ENCODE peak calls at places on chromosomes 13 and 19, in nine cellular contexts. One of them, this sample, is unnamed.

GRCh38 chr13:97856001-97856675 is 97.3 kb upstream of the IPO5 start:
- DNase-seq in astrocyte: peak
- DNase-seq in CD8-positive, alpha-beta T cell: no peak
- DNase-seq in tibial artery: peak
- DNase-seq in upper lobe of right lung: peak
- DNase-seq in esophagus squamous epithelium: no peak
- DNase-seq in GM23338: peak
- DNase-seq in GM12878: no peak
- DNase-seq in Peyer's patch: no peak
- DNase-seq in this sample: no peak

GRCh38 chr19:19278315-19278714 is 5.2 kb upstream of the TM6SF2 start:
- DNase-seq in upper lobe of right lung: no peak
- DNase-seq in GM12878: no peak
- DNase-seq in CD8-positive, alpha-beta T cell: no peak
- DNase-seq in tibial artery: no peak
- DNase-seq in Peyer's patch: no peak
- DNase-seq in esophagus squamous epithelium: no peak
- DNase-seq in GM23338: no peak
- DNase-seq in astrocyte: no peak
- DNase-seq in this sample: no peak

GRCh38 chr13:78742659-78743058 is 83.7 kb upstream of the OBI1 start:
- DNase-seq in GM23338: peak
- DNase-seq in astrocyte: no peak
- DNase-seq in CD8-positive, alpha-beta T cell: no peak
- DNase-seq in tibial artery: no peak
- DNase-seq in esophagus squamous epithelium: no peak
- DNase-seq in GM12878: no peak
- DNase-seq in upper lobe of right lung: no peak
- DNase-seq in Peyer's patch: no peak
- DNase-seq in this sample: no peak

GRCh38 chr19:55080915-55081772 is 5.5 kb downstream of the EPS8L1 start:
- DNase-seq in GM12878: peak
- DNase-seq in CD8-positive, alpha-beta T cell: peak
- DNase-seq in GM23338: peak
- DNase-seq in esophagus squamous epithelium: no peak
- DNase-seq in Peyer's patch: peak
- DNase-seq in astrocyte: peak
- DNase-seq in tibial artery: no peak
- DNase-seq in upper lobe of right lung: peak
- DNase-seq in this sample: peak

GRCh38 chr13:45063261-45063870 is 56.9 kb upstream of the GTF2F2 start:
- DNase-seq in CD8-positive, alpha-beta T cell: no peak
- DNase-seq in GM12878: no peak
- DNase-seq in astrocyte: peak
- DNase-seq in upper lobe of right lung: no peak
- DNase-seq in GM23338: no peak
- DNase-seq in tibial artery: no peak
- DNase-seq in Peyer's patch: no peak
- DNase-seq in esophagus squamous epithelium: no peak
- DNase-seq in this sample: no peak

GRCh38 chr19:33677745-33678426 is 56.1 kb downstream of the CHST8 start:
- DNase-seq in tibial artery: peak
- DNase-seq in Peyer's patch: no peak
- DNase-seq in CD8-positive, alpha-beta T cell: no peak
- DNase-seq in astrocyte: no peak
- DNase-seq in GM12878: no peak
- DNase-seq in esophagus squamous epithelium: no peak
- DNase-seq in GM23338: peak
- DNase-seq in upper lobe of right lung: peak
- DNase-seq in this sample: peak

GRCh38 chr19:5460748-5461147 is 5.5 kb downstream of the ZNRF4 start:
- DNase-seq in GM23338: no peak
- DNase-seq in CD8-positive, alpha-beta T cell: no peak
- DNase-seq in esophagus squamous epithelium: no peak
- DNase-seq in tibial artery: no peak
- DNase-seq in astrocyte: no peak
- DNase-seq in GM12878: no peak
- DNase-seq in upper lobe of right lung: no peak
- DNase-seq in Peyer's patch: no peak
- DNase-seq in this sample: no peak

GRCh38 chr19:34145741-34146202 is 26.5 kb upstream of the LSM14A start:
- DNase-seq in esophagus squamous epithelium: no peak
- DNase-seq in GM23338: peak
- DNase-seq in upper lobe of right lung: no peak
- DNase-seq in GM12878: no peak
- DNase-seq in CD8-positive, alpha-beta T cell: peak
- DNase-seq in astrocyte: peak
- DNase-seq in Peyer's patch: peak
- DNase-seq in tibial artery: peak
- DNase-seq in this sample: peak

GRCh38 chr13:64274481-64275217 is 2859.0 kb upstream of the PCDH20 start:
- DNase-seq in astrocyte: peak
- DNase-seq in esophagus squamous epithelium: no peak
- DNase-seq in upper lobe of right lung: no peak
- DNase-seq in GM23338: no peak
- DNase-seq in GM12878: no peak
- DNase-seq in tibial artery: no peak
- DNase-seq in Peyer's patch: no peak
- DNase-seq in CD8-positive, alpha-beta T cell: no peak
- DNase-seq in this sample: no peak

GRCh38 chr13:32555613-32556012 is 17.0 kb upstream of the N4BP2L2 start:
- DNase-seq in astrocyte: no peak
- DNase-seq in Peyer's patch: no peak
- DNase-seq in GM12878: no peak
- DNase-seq in CD8-positive, alpha-beta T cell: no peak
- DNase-seq in esophagus squamous epithelium: no peak
- DNase-seq in tibial artery: no peak
- DNase-seq in GM23338: no peak
- DNase-seq in upper lobe of right lung: no peak
- DNase-seq in this sample: no peak

GRCh38 chr19:51143486-51143885 is 1.4 kb downstream of the SIGLEC7 start:
- DNase-seq in upper lobe of right lung: no peak
- DNase-seq in CD8-positive, alpha-beta T cell: no peak
- DNase-seq in GM12878: no peak
- DNase-seq in astrocyte: no peak
- DNase-seq in GM23338: no peak
- DNase-seq in tibial artery: no peak
- DNase-seq in Peyer's patch: no peak
- DNase-seq in esophagus squamous epithelium: no peak
- DNase-seq in this sample: no peak

GRCh38 chr19:28497137-28497536 is 715.8 kb downstream of the UQCRFS1 start:
- DNase-seq in GM12878: no peak
- DNase-seq in CD8-positive, alpha-beta T cell: no peak
- DNase-seq in tibial artery: no peak
- DNase-seq in astrocyte: peak
- DNase-seq in Peyer's patch: no peak
- DNase-seq in GM23338: no peak
- DNase-seq in esophagus squamous epithelium: no peak
- DNase-seq in upper lobe of right lung: no peak
- DNase-seq in this sample: no peak
- H3K27ac ChIP-seq in GM12878: no peak
- H3K27ac ChIP-seq in CD8-positive, alpha-beta T cell: no peak
- H3K27ac ChIP-seq in tibial artery: no peak
- H3K27ac ChIP-seq in astrocyte: no peak
- H3K27ac ChIP-seq in Peyer's patch: no peak
- H3K27ac ChIP-seq in GM23338: no peak
- H3K27ac ChIP-seq in esophagus squamous epithelium: no peak
- H3K27ac ChIP-seq in upper lobe of right lung: no peak
- H3K27ac ChIP-seq in this sample: no peak

DNA sequence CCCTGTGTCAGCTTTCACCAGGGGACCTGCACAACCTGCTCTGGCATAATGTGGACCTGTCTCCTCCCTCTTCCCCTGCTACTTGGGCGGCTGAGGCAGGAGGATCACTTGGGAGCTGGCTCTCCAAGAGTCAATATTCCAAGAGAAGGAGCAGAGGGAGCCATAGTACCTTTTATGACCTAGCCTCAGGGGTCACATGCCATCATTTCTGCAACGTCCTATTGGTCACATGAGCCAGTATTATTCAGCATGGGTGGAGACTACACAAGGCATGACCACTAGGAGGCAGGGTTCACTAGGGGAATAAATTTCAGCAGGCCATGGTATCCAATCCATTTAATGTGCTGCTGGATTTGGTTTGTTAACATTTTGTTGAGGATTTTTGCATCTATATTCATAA is 12.0 kb upstream of the SHFL start:
- DNase-seq in GM23338: peak
- DNase-seq in upper lobe of right lung: no peak
- DNase-seq in GM12878: no peak
- DNase-seq in tibial artery: no peak
- DNase-seq in esophagus squamous epithelium: no peak
- DNase-seq in Peyer's patch: peak
- DNase-seq in CD8-positive, alpha-beta T cell: no peak
- DNase-seq in astrocyte: no peak
- DNase-seq in this sample: no peak
- TF ChIP-seq CTCF in GM23338: peak
- TF ChIP-seq CTCF in upper lobe of right lung: peak
- TF ChIP-seq CTCF in GM12878: peak
- TF ChIP-seq CTCF in tibial artery: no peak
- TF ChIP-seq CTCF in esophagus squamous epithelium: peak
- TF ChIP-seq CTCF in Peyer's patch: peak
- TF ChIP-seq CTCF in CD8-positive, alpha-beta T cell: peak
- TF ChIP-seq CTCF in astrocyte: peak
- TF ChIP-seq CTCF in this sample: no peak

GRCh38 chr19:1017115-1017905 is 3.6 kb downstream of the TMEM259 start:
- DNase-seq in CD8-positive, alpha-beta T cell: no peak
- DNase-seq in GM12878: no peak
- DNase-seq in GM23338: no peak
- DNase-seq in tibial artery: no peak
- DNase-seq in astrocyte: no peak
- DNase-seq in upper lobe of right lung: no peak
- DNase-seq in Peyer's patch: peak
- DNase-seq in esophagus squamous epithelium: no peak
- DNase-seq in this sample: no peak
- H3K27ac ChIP-seq in CD8-positive, alpha-beta T cell: no peak
- H3K27ac ChIP-seq in GM12878: peak
- H3K27ac ChIP-seq in GM23338: peak
- H3K27ac ChIP-seq in tibial artery: no peak
- H3K27ac ChIP-seq in astrocyte: peak
- H3K27ac ChIP-seq in upper lobe of right lung: peak
- H3K27ac ChIP-seq in Peyer's patch: peak
- H3K27ac ChIP-seq in esophagus squamous epithelium: peak
- H3K27ac ChIP-seq in this sample: peak

GRCh38 chr19:21915411-21915810 is 79.4 kb upstream of the ZNF43 start:
- DNase-seq in esophagus squamous epithelium: no peak
- DNase-seq in CD8-positive, alpha-beta T cell: no peak
- DNase-seq in GM12878: no peak
- DNase-seq in astrocyte: no peak
- DNase-seq in GM23338: no peak
- DNase-seq in upper lobe of right lung: no peak
- DNase-seq in Peyer's patch: no peak
- DNase-seq in tibial artery: no peak
- DNase-seq in this sample: no peak

GRCh38 chr19:21908066-21908465 is 72.1 kb upstream of the ZNF43 start:
- DNase-seq in esophagus squamous epithelium: no peak
- DNase-seq in upper lobe of right lung: no peak
- DNase-seq in Peyer's patch: no peak
- DNase-seq in GM23338: no peak
- DNase-seq in CD8-positive, alpha-beta T cell: no peak
- DNase-seq in GM12878: no peak
- DNase-seq in tibial artery: no peak
- DNase-seq in astrocyte: no peak
- DNase-seq in this sample: no peak

GRCh38 chr19:21907516-21907915 is 71.5 kb upstream of the ZNF43 start:
- DNase-seq in upper lobe of right lung: no peak
- DNase-seq in Peyer's patch: no peak
- DNase-seq in esophagus squamous epithelium: no peak
- DNase-seq in CD8-positive, alpha-beta T cell: no peak
- DNase-seq in GM12878: no peak
- DNase-seq in tibial artery: no peak
- DNase-seq in GM23338: no peak
- DNase-seq in astrocyte: no peak
- DNase-seq in this sample: no peak

GRCh38 chr19:21910318-21910717 is 74.3 kb upstream of the ZNF43 start:
- DNase-seq in astrocyte: no peak
- DNase-seq in upper lobe of right lung: no peak
- DNase-seq in Peyer's patch: no peak
- DNase-seq in esophagus squamous epithelium: no peak
- DNase-seq in GM12878: no peak
- DNase-seq in GM23338: no peak
- DNase-seq in CD8-positive, alpha-beta T cell: no peak
- DNase-seq in tibial artery: no peak
- DNase-seq in this sample: no peak

DNA sequence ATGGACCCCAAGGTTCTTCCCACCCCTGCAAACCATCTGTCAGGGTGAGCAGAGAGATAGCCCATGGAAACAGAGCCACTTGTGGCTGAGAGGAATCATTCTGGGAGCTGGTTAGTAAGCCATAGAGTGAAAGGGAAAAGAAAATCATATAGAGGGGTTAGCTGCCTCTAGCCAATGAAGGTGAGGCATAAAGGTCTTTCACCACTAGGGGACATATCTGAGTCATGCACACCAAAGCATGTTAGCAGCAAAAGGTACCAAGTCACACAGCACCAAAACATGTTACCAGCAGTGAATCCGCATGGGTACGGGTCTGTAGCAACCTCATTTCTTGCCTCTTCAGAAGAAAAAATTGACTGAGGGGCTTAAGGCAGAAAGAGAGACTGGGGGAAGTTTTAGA is 76.7 kb upstream of the ZNF43 start:
- DNase-seq in upper lobe of right lung: no peak
- DNase-seq in GM23338: peak
- DNase-seq in tibial artery: no peak
- DNase-seq in GM12878: no peak
- DNase-seq in Peyer's patch: no peak
- DNase-seq in esophagus squamous epithelium: no peak
- DNase-seq in astrocyte: no peak
- DNase-seq in CD8-positive, alpha-beta T cell: no peak
- DNase-seq in this sample: no peak
- TF ChIP-seq CTCF in upper lobe of right lung: no peak
- TF ChIP-seq CTCF in GM23338: peak
- TF ChIP-seq CTCF in tibial artery: no peak
- TF ChIP-seq CTCF in GM12878: no peak
- TF ChIP-seq CTCF in Peyer's patch: no peak
- TF ChIP-seq CTCF in esophagus squamous epithelium: no peak
- TF ChIP-seq CTCF in astrocyte: no peak
- TF ChIP-seq CTCF in CD8-positive, alpha-beta T cell: no peak
- TF ChIP-seq CTCF in this sample: no peak